ENCODE peak calls at places on chromosome 6, in nine cellular contexts. P is endodermal cell, Q is tibial nerve, M is body of pancreas, I is hepatocyte, J is cardiac fibroblast, L is GM12865, X is brain microvascular endothelial cell, G is endothelial cell. D is an unnamed sample.

GRCh38 chr6:9139762-9140161 is 704.4 kb upstream of the SLC35B3 start:
- DNase-seq in Q (no peak), P (no peak), X (no peak), M (no peak), I (no peak), J (no peak), G (no peak), L (no peak), D (no peak)

GRCh38 chr6:24322924-24323323 is 34.9 kb downstream of the DCDC2 start:
- DNase-seq in L (no peak), I (no peak), P (no peak), X (no peak), G (no peak), M (no peak), J (no peak), Q (no peak), D (no peak)

GRCh38 chr6:16711551-16712249 is 49.6 kb downstream of the ATXN1 start:
- DNase-seq in P (no peak), M (no peak), L (peak), I (peak), G (no peak), X (no peak), Q (no peak), J (peak), D (no peak)

GRCh38 chr6:2108700-2109306 is 136.6 kb downstream of the GMDS start:
- DNase-seq in L (no peak), G (no peak), X (no peak), P (no peak), Q (no peak), M (no peak), J (no peak), I (no peak), D (no peak)

GRCh38 chr6:41430875-41431274 is 95.5 kb downstream of the NCR2 start:
- DNase-seq in Q (no peak), G (no peak), J (peak), L (no peak), M (no peak), P (no peak), I (no peak), X (peak), D (no peak)

GRCh38 chr6:106748547-106749207 is 119.3 kb downstream of the QRSL1 start:
- DNase-seq in G (no peak), Q (no peak), M (no peak), X (no peak), P (peak), J (no peak), L (no peak), I (no peak), D (no peak)

GRCh38 chr6:91534614-91535013 is 947.7 kb upstream of the MAP3K7 start:
- DNase-seq in G (no peak), X (no peak), I (no peak), P (no peak), Q (no peak), L (no peak), J (no peak), M (no peak), D (no peak)

GRCh38 chr6:148693882-148694484 is 52.8 kb upstream of the UST start:
- DNase-seq in Q (no peak), I (no peak), L (peak), P (no peak), J (peak), X (no peak), G (no peak), M (no peak), D (peak)

DNA sequence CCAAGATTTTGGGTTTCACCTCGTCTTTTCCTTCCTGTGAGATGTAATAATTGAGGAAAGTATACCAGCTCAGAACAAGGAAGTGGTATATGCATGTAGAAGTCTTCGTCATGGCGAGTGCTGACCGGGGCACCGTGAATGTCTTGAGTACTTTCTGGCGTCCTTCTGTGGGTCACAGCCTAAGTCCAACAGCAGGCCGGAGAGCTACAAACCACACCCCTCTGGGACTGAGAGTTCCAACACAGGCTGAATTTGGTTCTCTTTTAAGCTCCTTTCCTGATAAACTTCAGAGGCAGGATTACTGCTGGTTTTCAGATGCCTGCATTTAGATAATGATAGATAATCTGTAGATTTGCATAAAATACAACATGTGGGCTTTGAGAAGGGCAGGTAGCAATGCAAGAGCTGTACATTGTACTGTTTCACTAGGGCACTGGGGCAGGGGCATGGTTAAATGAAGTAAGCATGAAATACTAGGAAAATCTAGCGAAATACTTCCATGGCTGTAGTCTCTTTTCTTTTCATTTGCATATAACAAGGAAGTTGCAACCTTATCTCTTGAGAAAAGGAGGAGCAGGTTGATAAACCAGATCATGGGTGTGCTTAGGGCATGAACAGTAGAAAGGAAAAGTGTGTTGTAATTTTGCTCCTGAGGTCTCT is at the start of gene ADTRP:
- DNase-seq in X (no peak), Q (no peak), I (peak), P (no peak), M (no peak), J (no peak), L (no peak), G (no peak), D (no peak)
- TF ChIP-seq CTCF in X (no peak), Q (no peak), I (no peak), P (no peak), M (no peak), J (no peak), L (no peak), G (no peak), D (no peak)

DNA sequence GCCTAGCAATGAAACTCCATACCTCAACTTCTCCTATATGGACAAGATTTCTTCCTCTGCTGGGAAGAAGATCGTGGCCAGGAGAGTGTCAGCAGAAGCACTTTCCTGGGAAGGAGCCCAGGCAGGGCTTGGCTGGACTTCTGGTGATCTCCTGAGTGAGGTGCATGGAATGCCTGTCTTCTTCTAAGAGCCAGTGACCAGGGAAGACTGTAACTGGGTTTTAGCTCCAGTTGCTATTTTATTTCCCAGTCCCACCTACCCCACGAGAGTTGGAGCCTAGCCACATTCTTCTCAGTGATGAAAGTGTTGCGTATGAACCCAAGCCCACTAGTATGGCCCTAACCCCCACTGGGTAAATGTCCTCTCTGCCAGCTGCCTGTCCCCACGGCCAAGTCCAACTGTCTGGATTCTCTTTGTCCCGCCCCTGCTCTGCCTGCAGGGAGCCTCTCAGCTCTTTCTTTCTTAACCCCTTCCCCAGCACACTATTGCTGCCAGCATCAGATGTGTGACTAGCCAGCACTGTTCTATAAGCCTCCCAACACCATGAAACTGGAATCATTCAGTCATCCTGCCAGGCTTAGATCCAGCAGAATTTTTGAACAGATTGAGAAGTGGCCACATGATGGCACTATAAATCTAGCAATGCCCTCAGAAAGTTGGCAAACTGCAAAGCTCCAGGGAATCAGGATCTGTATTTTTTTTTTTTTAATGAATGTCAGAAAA is 69.8 kb upstream of the FAM184A start:
- DNase-seq in P (peak), G (peak), X (peak), Q (no peak), L (peak), M (peak), I (peak), J (peak), D (no peak)
- TF ChIP-seq CTCF in P (peak), G (peak), X (peak), Q (peak), L (peak), M (peak), I (peak), J (peak), D (no peak)

DNA sequence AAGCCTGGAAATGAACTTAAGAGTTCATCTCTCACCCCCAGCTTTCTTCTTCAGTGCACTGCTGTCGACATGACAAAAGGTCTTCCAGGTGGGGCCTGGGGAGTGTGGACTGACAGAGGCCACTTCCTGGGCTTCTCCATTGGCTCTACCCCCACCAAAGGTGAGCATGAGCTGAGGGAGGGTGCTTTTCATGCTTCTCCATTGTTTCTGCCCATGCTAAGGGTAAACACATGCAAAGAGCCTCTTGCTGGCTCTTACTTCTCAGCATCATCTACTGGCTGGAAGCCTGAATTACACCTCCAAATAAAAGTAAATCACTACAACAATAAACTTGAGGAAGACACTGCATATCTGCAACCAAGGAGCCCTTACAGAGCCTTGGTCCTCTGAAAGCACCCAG is 227.2 kb downstream of the EPM2A start:
- DNase-seq in Q (no peak), I (no peak), L (peak), P (peak), M (no peak), J (peak), X (no peak), G (no peak), D (no peak)
- TF ChIP-seq CTCF in Q (no peak), I (no peak), L (peak), P (peak), M (no peak), J (no peak), X (peak), G (no peak), D (no peak)

DNA sequence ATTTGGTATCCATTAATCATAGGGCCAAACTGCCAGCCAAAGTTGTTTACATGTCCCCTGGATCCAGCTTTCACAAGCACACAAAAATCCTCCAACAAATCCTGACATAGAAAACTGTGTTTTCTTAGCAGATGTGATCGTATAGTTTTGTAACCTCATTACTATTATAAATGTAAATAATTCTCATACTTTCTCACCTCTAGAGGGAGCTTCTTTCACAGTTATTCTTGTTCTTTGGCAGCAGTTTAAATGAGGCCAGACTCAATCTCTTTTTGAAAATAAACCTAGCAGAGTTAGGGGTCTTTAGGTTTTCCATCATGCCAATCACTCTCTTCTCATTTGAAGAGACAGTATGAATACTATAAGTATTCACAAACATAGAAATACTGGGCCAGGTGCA is 17.0 kb upstream of the ZNF318 start:
- DNase-seq in Q (no peak), L (peak), J (no peak), P (no peak), I (peak), M (no peak), X (no peak), G (no peak), D (no peak)
- TF ChIP-seq CTCF in Q (peak), L (peak), J (no peak), P (peak), I (peak), M (peak), X (no peak), G (no peak), D (no peak)

GRCh38 chr6:162179196-162179951 is 548.2 kb downstream of the PRKN start:
- DNase-seq in L (no peak), P (no peak), M (no peak), G (no peak), J (no peak), I (no peak), Q (no peak), X (no peak), D (no peak)

GRCh38 chr6:162181741-162182401 is 545.7 kb downstream of the PRKN start:
- DNase-seq in M (no peak), G (no peak), P (no peak), J (peak), Q (no peak), I (no peak), X (peak), L (no peak), D (no peak)

GRCh38 chr6:162178666-162179065 is 548.9 kb downstream of the PRKN start:
- DNase-seq in P (no peak), M (no peak), J (no peak), I (no peak), G (no peak), X (no peak), Q (no peak), L (no peak), D (no peak)

GRCh38 chr6:162178266-162178665 is 549.3 kb downstream of the PRKN start:
- DNase-seq in Q (no peak), X (no peak), M (no peak), L (no peak), I (no peak), G (no peak), J (no peak), P (no peak), D (no peak)

GRCh38 chr6:162177733-162178132 is 549.8 kb downstream of the PRKN start:
- DNase-seq in X (peak), L (no peak), J (no peak), G (no peak), Q (no peak), I (peak), M (peak), P (peak), D (no peak)
- TF ChIP-seq CTCF in X (peak), L (no peak), J (peak), G (no peak), Q (no peak), I (peak), M (peak), P (peak), D (no peak)

GRCh38 chr6:13487122-13488014 is at the start of gene GFOD1:
- DNase-seq in I (peak), P (peak), G (peak), Q (peak), M (peak), L (peak), J (peak), X (peak), D (peak)
- TF ChIP-seq CTCF in I (no peak), P (peak), G (peak), Q (no peak), M (peak), L (no peak), J (peak), X (peak), D (no peak)

DNA sequence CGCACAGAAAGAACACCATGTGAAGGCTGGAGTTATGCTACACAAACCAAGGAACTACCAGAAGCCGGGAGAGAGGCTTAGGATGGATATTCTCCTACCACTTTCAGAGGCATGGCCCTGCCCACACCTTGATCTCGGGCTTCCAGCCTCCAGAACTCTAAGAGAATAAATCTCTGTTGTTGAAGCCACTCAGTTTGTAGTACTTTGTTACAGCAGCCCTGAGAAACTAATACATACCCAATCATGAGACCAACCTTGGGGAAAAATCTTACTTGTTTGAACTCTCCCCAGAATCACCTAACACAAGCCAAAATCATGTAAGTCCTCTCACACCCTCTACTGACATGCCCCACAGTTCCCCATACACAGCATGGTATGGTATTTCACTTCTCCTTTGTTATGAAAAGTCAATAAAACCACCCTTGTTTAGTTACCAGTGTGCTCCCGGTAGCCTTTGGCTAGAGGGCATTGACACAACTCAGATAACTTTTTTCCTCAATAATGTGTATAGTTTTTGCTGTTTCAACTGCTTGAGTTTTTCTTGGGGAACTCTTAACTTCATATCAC is 40.7 kb upstream of the SLC2A12 start:
- DNase-seq in M (no peak), X (no peak), P (no peak), G (no peak), Q (no peak), I (no peak), L (peak), J (no peak), D (no peak)
- TF ChIP-seq CTCF in M (no peak), X (no peak), P (no peak), G (no peak), Q (no peak), I (no peak), L (no peak), J (no peak), D (no peak)

DNA sequence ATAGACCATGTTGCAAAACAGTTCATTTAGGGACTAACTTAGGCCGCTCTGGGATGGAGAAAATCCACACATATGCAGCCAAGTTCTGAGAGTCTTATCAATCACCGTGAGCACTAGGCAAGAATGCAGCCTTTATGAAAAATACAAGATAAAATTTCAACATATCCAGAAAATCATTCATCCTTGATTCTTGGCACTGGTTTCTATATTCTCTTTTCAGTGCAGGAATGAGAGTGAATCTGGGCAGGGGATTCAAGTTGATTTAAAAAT is 91.1 kb upstream of the MCHR2 start:
- DNase-seq in L (no peak), J (no peak), I (no peak), Q (no peak), X (no peak), G (no peak), P (no peak), M (no peak), D (no peak)
- TF ChIP-seq CTCF in L (no peak), J (no peak), I (no peak), Q (no peak), X (no peak), G (no peak), P (no peak), M (no peak), D (no peak)

GRCh38 chr6:4209201-4209600 is 73.8 kb upstream of the ECI2 start:
- DNase-seq in Q (no peak), G (no peak), L (no peak), J (no peak), M (no peak), I (no peak), X (no peak), P (no peak), D (no peak)
- TF ChIP-seq CTCF in Q (no peak), G (no peak), L (no peak), J (no peak), M (no peak), I (no peak), X (no peak), P (no peak), D (no peak)

DNA sequence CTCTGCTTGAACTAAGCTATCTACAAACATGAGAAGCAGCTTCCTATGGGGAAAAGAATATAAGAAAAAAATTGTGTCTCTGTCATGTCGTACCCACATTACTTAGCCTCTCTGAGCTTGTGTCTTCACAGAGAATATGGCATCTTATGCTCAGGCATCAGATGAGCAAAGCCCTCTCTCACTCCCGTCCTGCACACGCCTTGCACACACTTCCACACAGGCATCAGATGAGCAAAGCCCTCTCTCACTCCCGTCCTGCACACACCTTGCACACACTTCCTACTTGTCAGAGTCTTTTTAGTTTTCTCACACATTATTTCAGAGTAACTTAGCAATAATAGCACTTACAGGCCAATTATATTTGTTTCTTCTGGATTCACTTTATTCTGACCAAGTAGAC is 79.0 kb upstream of the DUSP22 start:
- DNase-seq in M (no peak), J (no peak), L (no peak), X (no peak), I (no peak), P (no peak), G (no peak), Q (no peak), D (no peak)
- TF ChIP-seq CTCF in M (no peak), J (no peak), L (no peak), X (no peak), I (no peak), P (no peak), G (no peak), Q (no peak), D (no peak)